ENCODE peak calls at places on chromosomes 5 and 9, in six cellular contexts. F is HCT116, Q is stomach, G is SK-N-SH, O is HL-60, B is esophagus muscularis mucosa. L is an unnamed sample.
A peak's percentile ranks its signal among the peaks of the same experiment; 100 is the strongest.

GRCh38 chr5:134794136-134794535 is 35.6 kb downstream of the DDX46 start:
- DNase-seq in F (no peak), Q (no peak), B (no peak), O (no peak), G (no peak), L (no peak)

GRCh38 chr5:74384851-74385250 is 255.7 kb downstream of the ENC1 start:
- DNase-seq in G (peak; percentile 7), B (no peak), F (no peak), Q (no peak), O (no peak), L (no peak)

GRCh38 chr9:113513541-113513940 is 50.0 kb downstream of the RGS3 start:
- DNase-seq in O (no peak), Q (no peak), F (no peak), B (no peak), G (no peak), L (no peak)

GRCh38 chr9:107707915-107708441 is 218.4 kb upstream of the KLF4 start:
- DNase-seq in O (no peak), G (no peak), Q (no peak), F (no peak), B (no peak), L (no peak)

GRCh38 chr9:84139296-84140100 is 158.9 kb downstream of the RMI1 start:
- DNase-seq in B (no peak), F (no peak), Q (peak; percentile 79), O (no peak), G (no peak), L (no peak)

GRCh38 chr5:77849308-77849900 is 73.3 kb upstream of the TBCA start:
- DNase-seq in O (no peak), F (no peak), B (peak; percentile 89), G (no peak), Q (no peak), L (peak; percentile 86)

GRCh38 chr5:61299254-61299653 is 32.8 kb upstream of the ZSWIM6 start:
- DNase-seq in G (no peak), F (no peak), O (no peak), Q (no peak), B (no peak), L (no peak)

GRCh38 chr9:36218411-36218901 is 27.7 kb downstream of the CLTA start:
- DNase-seq in G (no peak), Q (no peak), B (no peak), F (no peak), O (no peak), L (no peak)

GRCh38 chr9:126690431-126691051 is 76.8 kb downstream of the LMX1B start:
- DNase-seq in Q (peak; percentile 73), B (no peak), F (peak; percentile 24), G (peak; percentile 82), O (peak; percentile 21), L (peak; percentile 84)

GRCh38 chr5:150636391-150637244 is 3.8 kb upstream of the SYNPO start:
- DNase-seq in O (no peak), F (no peak), B (no peak), Q (peak; percentile 86), G (peak; percentile 84), L (no peak)

GRCh38 chr5:178388381-178389030 is 155.9 kb upstream of the PHYKPL start:
- DNase-seq in Q (peak; percentile 14), O (peak; percentile 79), B (no peak), F (no peak), G (peak; percentile 20), L (no peak)

GRCh38 chr9:68933434-68934318 is 80.2 kb downstream of the PRKACG start:
- DNase-seq in F (no peak), Q (no peak), B (no peak), O (no peak), G (no peak), L (no peak)

GRCh38 chr9:128713411-128713780 is 10.5 kb downstream of the ZDHHC12 start:
- DNase-seq in F (no peak), O (no peak), Q (no peak), B (no peak), G (no peak), L (no peak)

GRCh38 chr9:131621551-131622321 is 76.4 kb downstream of the PRRT1B start:
- DNase-seq in F (no peak), B (no peak), Q (no peak), G (no peak), O (peak; percentile 91), L (no peak)

GRCh38 chr5:54516051-54516645 is 1.4 kb upstream of the SNX18 start:
- DNase-seq in B (no peak), G (no peak), Q (no peak), O (no peak), F (no peak), L (no peak)

GRCh38 chr5:41841325-41841724 is 28.9 kb downstream of the OXCT1 start:
- DNase-seq in G (no peak), Q (no peak), O (no peak), F (no peak), B (no peak), L (no peak)

GRCh38 chr5:78689893-78690592 is 41.5 kb upstream of the LHFPL2 start:
- DNase-seq in O (no peak), G (no peak), Q (no peak), B (no peak), F (no peak), L (no peak)

GRCh38 chr9:92189782-92190535 is 74.7 kb upstream of the SPTLC1 start:
- DNase-seq in G (no peak), O (no peak), Q (no peak), F (no peak), B (peak; percentile 91), L (peak; percentile 69)

GRCh38 chr5:137254695-137255094 is 244.4 kb downstream of the SPOCK1 start:
- DNase-seq in G (peak; percentile 23), O (no peak), B (peak; percentile 91), F (no peak), Q (no peak), L (no peak)

GRCh38 chr5:78677777-78678668 is 29.5 kb upstream of the LHFPL2 start:
- DNase-seq in O (no peak), F (peak; percentile 69), G (peak; percentile 60), Q (no peak), B (no peak), L (no peak)

GRCh38 chr9:124366476-124367220 is 48.6 kb downstream of the PSMB7 start:
- DNase-seq in G (no peak), F (peak; percentile 10), B (no peak), O (peak; percentile 36), Q (no peak), L (no peak)

GRCh38 chr5:140041492-140042421 is 1.3 kb downstream of the NRG2 start:
- DNase-seq in F (no peak), Q (peak; percentile 66), O (no peak), G (peak; percentile 83), B (no peak), L (peak; percentile 53)

DNA sequence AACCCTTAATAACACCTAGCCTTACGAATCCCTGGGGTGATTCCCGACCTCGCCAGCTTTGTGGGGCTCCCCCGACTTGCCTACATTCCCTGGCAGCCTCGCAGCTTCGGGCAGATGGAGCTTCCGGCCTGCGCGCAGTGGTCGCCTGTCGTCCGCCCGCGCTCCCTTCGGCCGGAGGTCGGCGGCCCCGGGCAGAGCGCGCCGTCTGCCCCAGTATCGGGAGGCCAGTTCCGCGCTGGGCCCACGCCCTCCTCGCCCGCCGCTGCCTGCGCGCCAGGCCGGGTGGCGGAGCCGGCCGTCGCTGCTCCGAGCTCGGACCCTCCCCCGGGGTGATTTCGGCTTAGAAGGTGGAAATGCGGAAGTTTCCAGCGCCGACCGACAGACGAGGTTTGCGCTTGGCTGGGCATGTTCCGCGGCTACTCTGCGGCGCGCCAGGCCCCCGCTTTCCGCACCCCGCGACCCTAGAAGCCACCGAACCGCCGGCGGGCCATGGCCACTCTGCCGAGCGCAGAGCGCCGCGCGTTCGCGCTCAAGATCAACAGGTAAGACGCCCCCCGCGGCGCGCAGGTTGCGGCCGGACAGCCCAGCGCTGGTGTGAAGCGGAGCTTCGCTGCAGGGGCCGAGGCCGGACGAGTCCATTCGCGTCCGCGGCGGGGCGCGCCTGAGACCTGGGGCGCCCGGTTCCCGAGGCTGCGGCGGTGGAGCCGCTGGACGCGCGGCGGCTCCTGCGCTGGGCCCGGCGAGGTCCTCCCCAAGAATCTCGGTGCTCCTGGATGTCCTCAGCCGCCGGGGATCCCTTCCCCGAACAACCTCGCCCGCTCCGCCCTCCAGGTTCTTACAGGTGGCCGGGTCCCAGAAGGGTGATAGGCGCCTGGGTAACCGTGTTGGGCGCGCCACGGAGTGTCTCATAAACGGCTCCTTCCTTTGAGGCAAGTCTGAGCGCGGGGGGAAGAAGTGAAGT is at the start of gene DOCK8:
- DNase-seq in B (peak; percentile 93), F (peak; percentile 35), O (peak; percentile 93), Q (peak; percentile 83), G (peak; percentile 32), L (peak; percentile 87)
- H3K27ac ChIP-seq in B (peak within 1 kb of the TSS; percentile 91), F (peak within 1 kb of the TSS; percentile 4), O (peak within 1 kb of the TSS; percentile 94), Q (peak within 1 kb of the TSS; percentile 90), G (no peak within 1 kb of the TSS), L (no peak within 1 kb of the TSS)

DNA sequence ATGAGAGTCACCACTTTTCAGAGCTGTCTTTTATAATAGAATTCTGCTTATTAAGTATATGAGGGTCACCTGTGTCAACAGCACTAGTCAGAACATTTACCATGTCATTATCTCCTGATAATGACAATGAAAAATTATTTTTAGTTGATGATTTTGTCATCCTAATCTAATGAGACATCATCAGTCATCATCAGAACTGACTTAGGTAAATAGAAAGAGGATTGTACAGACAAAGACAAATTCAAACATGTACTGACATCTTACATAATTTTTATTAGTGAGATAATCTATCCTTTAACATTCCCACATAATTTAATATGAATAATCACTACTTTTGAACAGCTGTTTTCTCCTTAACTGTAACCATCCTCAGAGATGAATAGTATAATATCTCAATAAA is 22.6 kb downstream of the CDH9 start:
- DNase-seq in F (no peak), B (no peak), G (no peak), O (no peak), Q (no peak), L (no peak)
- TF ChIP-seq POLR2AphosphoS5 in F (no peak), B (no peak), G (no peak), O (no peak), Q (no peak), L (no peak)

GRCh38 chr9:127698386-127698785 is 8.4 kb upstream of the CFAP157 start:
- DNase-seq in G (no peak), B (no peak), Q (no peak), O (no peak), F (no peak), L (no peak)

GRCh38 chr9:127698985-127699670 is 7.7 kb upstream of the CFAP157 start:
- DNase-seq in F (peak; percentile 96), O (no peak), G (peak; percentile 98), B (peak; percentile 99), Q (peak; percentile 96), L (peak; percentile 98)

GRCh38 chr9:127697575-127697974 is 9.2 kb upstream of the CFAP157 start:
- DNase-seq in B (no peak), Q (no peak), G (no peak), F (no peak), O (no peak), L (no peak)

GRCh38 chr9:127700594-127701255 is 6.1 kb upstream of the CFAP157 start:
- DNase-seq in G (no peak), O (no peak), F (no peak), B (no peak), Q (no peak), L (no peak)

DNA sequence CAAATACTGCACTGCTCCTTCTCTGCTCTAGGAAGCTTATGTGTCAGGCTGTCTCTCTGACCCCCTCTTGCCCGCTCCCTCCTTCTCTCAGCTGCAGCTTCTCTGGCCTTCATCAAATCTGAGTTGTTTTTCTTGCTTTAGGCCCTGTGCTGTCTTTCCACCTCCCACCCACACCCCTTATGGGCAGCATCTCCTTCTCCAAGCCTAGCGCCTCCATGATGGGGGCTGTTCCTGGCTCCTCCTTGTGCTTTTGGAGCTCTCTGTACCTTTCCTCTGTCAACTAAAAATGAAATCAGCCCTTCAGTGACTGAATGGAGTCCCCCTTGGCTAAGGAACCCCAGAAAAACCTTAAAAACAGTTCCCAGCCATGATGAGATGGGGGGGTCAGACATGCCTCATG is 6.6 kb upstream of the CFAP157 start:
- DNase-seq in B (no peak), G (no peak), O (no peak), Q (no peak), F (no peak), L (no peak)
- H3K27ac ChIP-seq in B (peak overlapping the region; percentile 85), G (peak overlapping the region; percentile 19), O (no peak overlapping the region), Q (peak overlapping the region; percentile 82), F (no peak overlapping the region), L (no peak overlapping the region)

GRCh38 chr5:68962632-68963484 is 131.0 kb upstream of the SLC30A5 start:
- DNase-seq in Q (peak; percentile 69), O (peak; percentile 3), F (peak; percentile 53), B (no peak), G (peak; percentile 74), L (peak; percentile 91)
- TF ChIP-seq POLR2AphosphoS5 in Q (no peak), O (no peak), F (no peak), B (no peak), G (no peak), L (no peak)